ENCODE peak calls at places on chromosomes 12 and 14, in four cellular contexts. One of them, this sample, is unnamed.

GRCh38 chr12:27779837-27780611 is at the start of the genes KLHL42 and MANSC4:
- DNase-seq in HepG2: peak
- DNase-seq in GM12878: no peak
- DNase-seq in K562: peak
- DNase-seq in this sample: peak

GRCh38 chr14:105483300-105484068 is 3.2 kb upstream of the CRIP1 start:
- DNase-seq in HepG2: no peak
- DNase-seq in GM12878: no peak
- DNase-seq in K562: no peak
- DNase-seq in this sample: no peak

GRCh38 chr12:15838986-15839385 is 43.2 kb upstream of the STRAP start:
- DNase-seq in HepG2: no peak
- DNase-seq in GM12878: no peak
- DNase-seq in K562: no peak
- DNase-seq in this sample: no peak

GRCh38 chr14:100285913-100286400 is 20.3 kb downstream of the SLC25A29 start:
- DNase-seq in HepG2: no peak
- DNase-seq in GM12878: no peak
- DNase-seq in K562: no peak
- DNase-seq in this sample: peak

GRCh38 chr12:5554711-5555110 is 122.8 kb downstream of the NTF3 start:
- DNase-seq in HepG2: no peak
- DNase-seq in GM12878: no peak
- DNase-seq in K562: no peak
- DNase-seq in this sample: no peak

GRCh38 chr14:54893151-54893760 is 9.4 kb downstream of the GCH1 start:
- DNase-seq in HepG2: peak
- DNase-seq in GM12878: no peak
- DNase-seq in K562: peak
- DNase-seq in this sample: no peak

GRCh38 chr14:76326918-76327689 is 48.8 kb upstream of the ESRRB start:
- DNase-seq in HepG2: no peak
- DNase-seq in GM12878: no peak
- DNase-seq in K562: no peak
- DNase-seq in this sample: no peak

GRCh38 chr14:50822501-50823042 is 8.4 kb downstream of the NIN start:
- DNase-seq in HepG2: no peak
- DNase-seq in GM12878: peak
- DNase-seq in K562: no peak
- DNase-seq in this sample: no peak

GRCh38 chr12:16165506-16165905 is 112.0 kb downstream of the SLC15A5 start:
- DNase-seq in HepG2: peak
- DNase-seq in GM12878: no peak
- DNase-seq in K562: no peak
- DNase-seq in this sample: peak

GRCh38 chr14:96053600-96054381 is 14.6 kb downstream of the C14orf132 start:
- DNase-seq in HepG2: no peak
- DNase-seq in GM12878: no peak
- DNase-seq in K562: no peak
- DNase-seq in this sample: no peak

GRCh38 chr12:51530208-51530607 is 60.8 kb upstream of the SCN8A start:
- DNase-seq in HepG2: no peak
- DNase-seq in GM12878: no peak
- DNase-seq in K562: no peak
- DNase-seq in this sample: no peak

GRCh38 chr12:116529686-116530085 is 29.5 kb upstream of the MAP1LC3B2 start:
- DNase-seq in HepG2: no peak
- DNase-seq in GM12878: no peak
- DNase-seq in K562: no peak
- DNase-seq in this sample: no peak

GRCh38 chr12:116528498-116528897 is 30.7 kb upstream of the MAP1LC3B2 start:
- DNase-seq in HepG2: no peak
- DNase-seq in GM12878: no peak
- DNase-seq in K562: no peak
- DNase-seq in this sample: no peak

GRCh38 chr12:116532428-116532827 is 26.8 kb upstream of the MAP1LC3B2 start:
- DNase-seq in HepG2: no peak
- DNase-seq in GM12878: no peak
- DNase-seq in K562: peak
- DNase-seq in this sample: no peak

GRCh38 chr12:116528067-116528466 is 31.1 kb upstream of the MAP1LC3B2 start:
- DNase-seq in HepG2: no peak
- DNase-seq in GM12878: no peak
- DNase-seq in K562: no peak
- DNase-seq in this sample: no peak

DNA sequence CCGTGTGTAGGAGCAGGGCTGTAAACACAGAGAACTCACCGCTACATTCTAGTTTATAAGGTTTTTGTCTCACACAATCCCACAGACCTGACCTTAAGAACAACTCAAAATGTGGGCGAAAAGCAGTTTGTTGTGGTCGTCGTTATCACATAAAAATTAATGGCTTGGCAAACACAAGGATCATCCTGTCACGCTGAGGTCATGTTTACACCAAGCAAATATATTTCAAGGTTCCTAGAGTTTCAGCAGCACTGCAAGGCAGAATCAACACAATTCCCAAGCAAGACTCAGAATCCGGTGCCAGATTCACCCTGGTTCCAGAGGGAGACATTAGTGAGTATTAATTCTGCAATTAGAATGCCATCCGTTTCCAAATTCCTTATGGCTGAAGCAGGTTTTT is 30.1 kb upstream of the MAP1LC3B2 start:
- DNase-seq in HepG2: peak
- DNase-seq in GM12878: no peak
- DNase-seq in K562: no peak
- DNase-seq in this sample: no peak
- TF ChIP-seq TCF7 in HepG2: peak
- TF ChIP-seq TCF7 in GM12878: no peak
- TF ChIP-seq TCF7 in K562: no peak
- TF ChIP-seq TCF7 in this sample: no peak

GRCh38 chr12:103884316-103884715 is 43.3 kb upstream of the NT5DC3 start:
- DNase-seq in HepG2: no peak
- DNase-seq in GM12878: no peak
- DNase-seq in K562: peak
- DNase-seq in this sample: no peak
- TF ChIP-seq CREM in HepG2: no peak
- TF ChIP-seq CREM in GM12878: no peak
- TF ChIP-seq CREM in K562: no peak
- TF ChIP-seq CREM in this sample: no peak

DNA sequence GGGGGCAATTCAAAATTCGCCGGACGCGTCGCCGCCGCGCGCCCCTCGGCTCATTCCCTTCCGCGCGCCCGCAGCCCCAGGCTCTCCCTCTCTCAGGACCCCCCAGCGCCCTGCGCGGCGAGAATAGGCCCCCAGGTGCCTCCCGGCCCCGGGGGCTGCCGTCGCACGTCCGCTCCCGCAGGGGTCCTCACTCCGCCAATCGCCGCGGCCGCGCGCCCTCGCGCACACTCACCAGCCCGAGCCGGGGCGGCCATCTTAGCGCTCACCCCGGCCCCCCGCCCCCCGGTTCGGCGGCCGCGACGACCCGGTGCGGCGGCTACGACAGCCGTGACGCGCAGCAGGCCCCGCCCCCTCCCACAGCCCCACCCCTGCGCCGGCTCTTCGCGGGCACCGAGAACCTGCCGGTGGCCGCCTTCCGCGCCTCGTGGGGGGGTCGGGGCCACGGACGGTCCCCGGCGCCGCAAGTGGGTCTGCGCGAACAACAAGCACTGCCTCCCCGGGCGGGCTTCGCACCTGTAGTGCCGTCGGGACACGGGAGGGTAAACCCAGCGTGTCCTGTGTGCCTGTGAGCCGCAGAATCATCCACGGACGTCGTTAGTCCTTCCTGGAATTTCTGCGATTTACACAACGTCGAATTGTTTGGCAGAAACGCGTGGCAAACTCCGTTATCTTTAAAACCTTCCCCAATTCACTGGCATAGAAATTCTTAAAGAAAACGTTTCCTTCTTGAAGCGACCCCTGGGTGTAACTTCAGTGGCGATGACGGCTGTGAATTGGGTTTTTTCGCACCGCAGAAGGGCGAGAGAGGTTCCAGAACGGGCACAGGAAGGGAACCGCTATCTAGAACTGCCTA is 2.5 kb downstream of the USP44 start:
- DNase-seq in HepG2: no peak
- DNase-seq in GM12878: no peak
- DNase-seq in K562: peak
- DNase-seq in this sample: peak
- TF ChIP-seq TCF7 in HepG2: no peak
- TF ChIP-seq TCF7 in GM12878: no peak
- TF ChIP-seq TCF7 in K562: no peak
- TF ChIP-seq TCF7 in this sample: no peak

GRCh38 chr14:33682746-33683145 is 268.1 kb downstream of the EGLN3 start:
- DNase-seq in HepG2: no peak
- DNase-seq in GM12878: no peak
- DNase-seq in K562: no peak
- DNase-seq in this sample: no peak
- TF ChIP-seq CREM in HepG2: no peak
- TF ChIP-seq CREM in GM12878: no peak
- TF ChIP-seq CREM in K562: no peak
- TF ChIP-seq CREM in this sample: no peak

GRCh38 chr12:121737421-121737820 is 24.9 kb downstream of the TMEM120B start:
- DNase-seq in HepG2: no peak
- DNase-seq in GM12878: no peak
- DNase-seq in K562: no peak
- DNase-seq in this sample: no peak

GRCh38 chr12:121729021-121729420 is 16.5 kb downstream of the TMEM120B start:
- DNase-seq in HepG2: no peak
- DNase-seq in GM12878: no peak
- DNase-seq in K562: no peak
- DNase-seq in this sample: no peak

GRCh38 chr12:121731473-121731872 is 18.9 kb downstream of the TMEM120B start:
- DNase-seq in HepG2: no peak
- DNase-seq in GM12878: no peak
- DNase-seq in K562: no peak
- DNase-seq in this sample: no peak
- TF ChIP-seq TCF7 in HepG2: no peak
- TF ChIP-seq TCF7 in GM12878: no peak
- TF ChIP-seq TCF7 in K562: no peak
- TF ChIP-seq TCF7 in this sample: no peak

DNA sequence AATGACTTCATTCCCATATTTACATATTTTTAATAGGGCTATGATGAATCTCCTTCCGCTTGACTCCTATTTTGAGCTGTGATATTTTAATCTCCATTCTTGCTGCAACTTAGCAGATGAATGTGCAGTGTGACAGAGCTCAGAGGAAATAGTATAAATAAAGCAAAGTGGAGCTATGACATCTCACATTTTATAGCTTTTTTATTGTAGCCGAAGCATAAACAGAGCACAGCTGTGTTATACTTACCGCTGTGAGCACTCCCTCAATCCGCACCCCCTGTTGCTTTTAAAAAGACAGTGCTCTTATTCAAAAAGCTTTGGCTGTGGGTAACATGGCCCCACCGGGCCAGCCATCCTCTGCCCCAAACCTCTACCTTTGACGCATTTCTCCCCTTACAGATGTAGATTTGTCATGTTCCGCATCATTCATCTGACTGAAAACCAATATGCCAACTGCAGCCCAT is 429.1 kb upstream of the SOX5 start:
- DNase-seq in HepG2: no peak
- DNase-seq in GM12878: no peak
- DNase-seq in K562: no peak
- DNase-seq in this sample: no peak
- TF ChIP-seq CREM in HepG2: no peak
- TF ChIP-seq CREM in GM12878: no peak
- TF ChIP-seq CREM in K562: no peak
- TF ChIP-seq CREM in this sample: no peak

This sample was measured in WTC11.